ENCODE peak calls at places on chromosomes 7 and 10, in five cellular contexts. R is lower lobe of right lung; M is CD4-positive, CD25-positive, alpha-beta regulatory T cell; D is NCI-H1092 treated with DMSO at 0.1 percent for 48 hours; F is thoracic aorta. Y is an unnamed sample.

GRCh38 chr7:133504825-133505224 is 251.9 kb downstream of the EXOC4 start:
- DNase-seq in R (no peak), M (no peak), D (no peak), F (no peak), Y (no peak)

GRCh38 chr10:127129104-127129503 is 67.3 kb downstream of the INSYN2A start:
- DNase-seq in R (no peak), M (no peak), D (no peak), F (no peak), Y (no peak)

GRCh38 chr10:132469197-132469942 is 68.2 kb upstream of the INPP5A start:
- DNase-seq in R (peak), M (no peak), D (peak), F (no peak), Y (no peak)

GRCh38 chr7:11742496-11742895 is 89.5 kb downstream of the THSD7A start:
- DNase-seq in R (no peak), M (no peak), D (peak), F (no peak), Y (no peak)

GRCh38 chr7:3294432-3295100 is 6.5 kb upstream of the SDK1 start:
- DNase-seq in R (peak), M (no peak), D (peak), F (no peak), Y (no peak)

GRCh38 chr10:12332572-12333381 is 16.6 kb upstream of the CAMK1D start:
- DNase-seq in R (no peak), M (no peak), D (no peak), F (no peak), Y (no peak)

GRCh38 chr10:30062090-30062489 is 2.7 kb upstream of the JCAD start:
- DNase-seq in R (no peak), M (no peak), D (no peak), F (no peak), Y (no peak)

GRCh38 chr10:26527018-26527417 is 88.9 kb downstream of the APBB1IP start:
- DNase-seq in R (no peak), M (no peak), D (no peak), F (no peak), Y (no peak)

GRCh38 chr10:28991738-28992270 is 297.1 kb upstream of the LYZL1 start:
- DNase-seq in R (no peak), M (no peak), D (peak), F (no peak), Y (peak)

GRCh38 chr10:35545079-35545657 is 60.0 kb upstream of the GJD4 start:
- DNase-seq in R (no peak), M (no peak), D (no peak), F (no peak), Y (no peak)

GRCh38 chr7:100545636-100546128 is 6.7 kb downstream of the AGFG2 start:
- DNase-seq in R (no peak), M (no peak), D (peak), F (peak), Y (no peak)

GRCh38 chr7:90540406-90540805 is 55.7 kb upstream of the CDK14 start:
- DNase-seq in R (no peak), M (no peak), D (no peak), F (no peak), Y (no peak)

GRCh38 chr7:11592699-11593098 is 239.3 kb downstream of the THSD7A start:
- DNase-seq in R (no peak), M (no peak), D (no peak), F (no peak), Y (no peak)

GRCh38 chr7:145030754-145031153 is 194.9 kb upstream of the TPK1 start:
- DNase-seq in R (no peak), M (no peak), D (no peak), F (no peak), Y (no peak)

GRCh38 chr7:149713731-149714068 is 59.7 kb downstream of the ZNF467 start:
- DNase-seq in R (no peak), M (no peak), D (no peak), F (no peak), Y (no peak)

GRCh38 chr7:130263130-130263529 is 3.5 kb upstream of the CPA2 start:
- DNase-seq in R (no peak), M (no peak), D (no peak), F (no peak), Y (no peak)

GRCh38 chr10:13066527-13066926 is 33.4 kb upstream of the OPTN start:
- DNase-seq in R (no peak), M (no peak), D (no peak), F (no peak), Y (no peak)

GRCh38 chr7:70637726-70638125 is 494.2 kb upstream of the GALNT17 start:
- DNase-seq in R (no peak), M (no peak), D (no peak), F (no peak), Y (no peak)

GRCh38 chr10:132527338-132528063 is 10.1 kb upstream of the INPP5A start:
- DNase-seq in R (peak), M (no peak), D (no peak), F (no peak), Y (no peak)

GRCh38 chr7:96720843-96721242 is 11.2 kb upstream of the SEM1 start:
- DNase-seq in R (no peak), M (no peak), D (no peak), F (no peak), Y (no peak)

GRCh38 chr7:31418928-31419327 is 78.4 kb upstream of the NEUROD6 start:
- DNase-seq in R (no peak), M (no peak), D (no peak), F (no peak), Y (no peak)

GRCh38 chr10:6769704-6770417 is 189.8 kb upstream of the PRKCQ start:
- DNase-seq in R (no peak), M (no peak), D (no peak), F (no peak), Y (no peak)

GRCh38 chr7:16753102-16753931 is at the start of gene TSPAN13:
- DNase-seq in R (peak), M (peak), D (peak), F (no peak), Y (peak)

GRCh38 chr7:150400779-150401423 is 21.8 kb downstream of the ZNF775 start:
- DNase-seq in R (no peak), M (no peak), D (no peak), F (no peak), Y (no peak)

GRCh38 chr10:114043532-114044250 is at the start of gene ADRB1:
- DNase-seq in R (peak), M (no peak), D (peak), F (no peak), Y (peak)

GRCh38 chr10:72611783-72612182 is 14.1 kb downstream of the MICU1 start:
- DNase-seq in R (no peak), M (no peak), D (peak), F (no peak), Y (no peak)

GRCh38 chr10:21675157-21675796 is 141.2 kb downstream of the MLLT10 start:
- DNase-seq in R (no peak), M (peak), D (no peak), F (no peak), Y (peak)

GRCh38 chr10:132932461-132933307 is 9.7 kb downstream of the CFAP46 start:
- DNase-seq in R (peak), M (no peak), D (no peak), F (no peak), Y (no peak)

GRCh38 chr7:81791578-81792524 is 22.0 kb upstream of the HGF start:
- DNase-seq in R (no peak), M (no peak), D (no peak), F (no peak), Y (no peak)

GRCh38 chr7:157241631-157242030 is 95.2 kb upstream of the DNAJB6 start:
- DNase-seq in R (no peak), M (no peak), D (no peak), F (no peak), Y (no peak)

Y was measured in naive B cell.